ENCODE peak calls at places on chromosomes 11 and 22, in six cellular contexts. I, U, D, S, L and V are unnamed samples.

GRCh38 chr11:128194226-128194625 is 393.1 kb downstream of the ETS1 start:
- DNase-seq in I (no peak), U (no peak), D (no peak), S (no peak), L (no peak), V (no peak)

GRCh38 chr11:95095858-95096587 is 6.4 kb downstream of the ENDOD1 start:
- DNase-seq in I (no peak), U (no peak), D (no peak), S (no peak), L (no peak), V (peak)

GRCh38 chr11:69686856-69687255 is 11.7 kb upstream of the LTO1 start:
- DNase-seq in I (no peak), U (no peak), D (no peak), S (no peak), L (no peak), V (no peak)

GRCh38 chr11:35141538-35141937 is 2.6 kb downstream of the CD44 start:
- DNase-seq in I (peak), U (no peak), D (no peak), S (peak), L (peak), V (no peak)

GRCh38 chr11:83120328-83120727 is 36.6 kb upstream of the PCF11 start:
- DNase-seq in I (no peak), U (no peak), D (no peak), S (no peak), L (no peak), V (no peak)

GRCh38 chr11:62708423-62709261 is 1.2 kb downstream of the GNG3 start:
- DNase-seq in I (peak), U (peak), D (no peak), S (no peak), L (peak), V (no peak)

GRCh38 chr11:87300640-87301381 is 263.1 kb downstream of the TMEM135 start:
- DNase-seq in I (no peak), U (no peak), D (no peak), S (no peak), L (no peak), V (no peak)

GRCh38 chr11:67262731-67263675 is 3.3 kb upstream of the GRK2 start:
- DNase-seq in I (peak), U (peak), D (peak), S (peak), L (peak), V (peak)

GRCh38 chr22:49721211-49721763 is 106.4 kb downstream of the BRD1 start:
- DNase-seq in I (no peak), U (no peak), D (no peak), S (no peak), L (no peak), V (no peak)

GRCh38 chr22:25054943-25055511 is 102.5 kb downstream of the KIAA1671 start:
- DNase-seq in I (no peak), U (no peak), D (no peak), S (no peak), L (no peak), V (no peak)

GRCh38 chr11:72625746-72626636 is 48.2 kb downstream of the PDE2A start:
- DNase-seq in I (peak), U (peak), D (no peak), S (no peak), L (no peak), V (no peak)

GRCh38 chr11:66639066-66639813 is 737 bp downstream of the RBM4 start:
- DNase-seq in I (no peak), U (no peak), D (no peak), S (peak), L (peak), V (no peak)

GRCh38 chr22:27419473-27419872 is 382.1 kb downstream of the MN1 start:
- DNase-seq in I (no peak), U (no peak), D (no peak), S (no peak), L (no peak), V (no peak)

GRCh38 chr11:62142043-62142375 is 18.2 kb downstream of the INCENP start:
- DNase-seq in I (no peak), U (no peak), D (no peak), S (no peak), L (no peak), V (no peak)

GRCh38 chr11:2728663-2729332 is 29.0 kb upstream of the KCNQ1OT1 start:
- DNase-seq in I (no peak), U (no peak), D (peak), S (no peak), L (no peak), V (no peak)

GRCh38 chr11:116607027-116607426 is 165.8 kb downstream of the BUD13 start:
- DNase-seq in I (no peak), U (no peak), D (no peak), S (no peak), L (no peak), V (no peak)

GRCh38 chr11:129018991-129019390 is 76.3 kb upstream of the TP53AIP1 start:
- DNase-seq in I (peak), U (no peak), D (no peak), S (no peak), L (no peak), V (no peak)

GRCh38 chr22:19407649-19408606 is 23.6 kb downstream of the HIRA start:
- DNase-seq in I (no peak), U (no peak), D (no peak), S (no peak), L (no peak), V (no peak)

GRCh38 chr11:114832532-114833125 is 154.3 kb downstream of the NXPE2 start:
- DNase-seq in I (no peak), U (no peak), D (no peak), S (no peak), L (no peak), V (no peak)

GRCh38 chr11:122440783-122441701 is 214.5 kb upstream of the UBASH3B start:
- DNase-seq in I (peak), U (peak), D (no peak), S (no peak), L (no peak), V (no peak)

GRCh38 chr11:94775576-94776327 is 7.6 kb downstream of the AMOTL1 start:
- DNase-seq in I (no peak), U (no peak), D (no peak), S (no peak), L (no peak), V (no peak)

GRCh38 chr22:29907753-29908515 is 25.0 kb downstream of the MTMR3 start:
- DNase-seq in I (peak), U (peak), D (no peak), S (no peak), L (no peak), V (peak)

GRCh38 chr11:20000393-20001134 is 159.7 kb downstream of the DBX1 start:
- DNase-seq in I (no peak), U (peak), D (peak), S (no peak), L (no peak), V (no peak)

GRCh38 chr11:46363031-46363407 is 15.8 kb downstream of the DGKZ start:
- DNase-seq in I (no peak), U (no peak), D (no peak), S (no peak), L (no peak), V (no peak)

GRCh38 chr11:46361283-46362145 is 14.3 kb downstream of the DGKZ start:
- DNase-seq in I (peak), U (no peak), D (peak), S (peak), L (peak), V (no peak)

GRCh38 chr11:46359936-46360335 is 12.7 kb downstream of the DGKZ start:
- DNase-seq in I (no peak), U (no peak), D (no peak), S (no peak), L (no peak), V (no peak)

GRCh38 chr11:46362146-46363030 is 15.1 kb downstream of the DGKZ start:
- DNase-seq in I (no peak), U (no peak), D (no peak), S (no peak), L (no peak), V (no peak)

DNA sequence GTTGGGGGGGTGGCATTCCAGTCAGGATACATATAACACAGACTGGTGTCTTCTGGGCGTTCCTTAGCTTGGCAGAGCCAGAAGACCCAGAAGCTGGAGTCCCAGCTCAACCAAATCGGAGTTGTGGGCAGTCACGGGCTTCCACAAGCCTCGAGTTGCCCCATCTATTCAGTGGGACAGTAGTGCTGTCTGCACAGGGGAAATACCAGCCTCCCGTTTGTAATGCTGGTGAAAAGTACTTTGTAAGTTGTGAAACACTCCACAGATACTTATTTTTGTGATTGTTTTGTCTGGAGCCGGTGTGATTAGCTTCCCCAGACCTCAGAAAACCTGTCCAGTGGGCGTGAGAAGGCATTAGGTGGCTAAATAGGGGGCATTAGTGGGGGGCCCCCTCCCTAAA is 13.6 kb downstream of the DGKZ start:
- DNase-seq in I (no peak), U (no peak), D (no peak), S (no peak), L (no peak), V (no peak)
- H3K4me3 ChIP-seq in I (no peak), U (no peak), D (peak), S (peak), L (peak), V (peak)

GRCh38 chr11:59894616-59895015 is 16.0 kb downstream of the OOSP3 start:
- DNase-seq in I (no peak), U (no peak), D (no peak), S (no peak), L (no peak), V (no peak)
- H3K4me3 ChIP-seq in I (no peak), U (no peak), D (no peak), S (no peak), L (no peak), V (no peak)

GRCh38 chr22:37803636-37804371 is 3.9 kb upstream of the GCAT start:
- DNase-seq in I (peak), U (peak), D (no peak), S (no peak), L (no peak), V (no peak)
- H3K4me3 ChIP-seq in I (no peak), U (no peak), D (peak), S (no peak), L (peak), V (no peak)

DNA sequence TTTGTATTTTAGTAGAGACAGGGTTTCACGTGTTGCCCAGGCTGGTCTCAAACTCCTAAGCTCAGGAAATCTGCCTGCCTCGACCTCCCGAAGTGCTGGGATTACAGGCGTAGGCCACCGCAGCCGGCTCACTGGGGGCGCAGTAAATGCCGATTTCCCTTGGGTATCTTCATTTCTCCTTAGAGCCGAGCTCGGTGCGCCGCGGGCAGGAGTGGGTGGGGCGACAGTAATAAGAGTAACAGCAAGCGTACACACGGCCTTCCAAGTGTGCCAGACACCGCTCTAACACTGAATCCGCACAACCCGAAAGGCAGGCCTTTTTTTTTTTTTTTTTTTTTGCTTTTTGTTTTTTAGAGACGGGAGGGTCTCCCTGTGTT is 511 bp upstream of the ADSL start:
- DNase-seq in I (peak), U (peak), D (no peak), S (peak), L (peak), V (no peak)
- H3K4me3 ChIP-seq in I (peak), U (peak), D (peak), S (peak), L (peak), V (peak)

GRCh38 chr11:110340427-110340826 is 44.0 kb upstream of the RDX start:
- DNase-seq in I (no peak), U (no peak), D (no peak), S (no peak), L (no peak), V (no peak)

GRCh38 chr11:110347660-110348059 is 51.2 kb upstream of the RDX start:
- DNase-seq in I (no peak), U (no peak), D (no peak), S (no peak), L (no peak), V (no peak)

GRCh38 chr11:110349109-110349996 is 52.9 kb upstream of the RDX start:
- DNase-seq in I (no peak), U (no peak), D (no peak), S (no peak), L (no peak), V (no peak)

GRCh38 chr11:110345756-110346155 is 49.3 kb upstream of the RDX start:
- DNase-seq in I (no peak), U (no peak), D (no peak), S (no peak), L (no peak), V (no peak)
- H3K4me3 ChIP-seq in I (no peak), U (no peak), D (no peak), S (no peak), L (no peak), V (no peak)

DNA sequence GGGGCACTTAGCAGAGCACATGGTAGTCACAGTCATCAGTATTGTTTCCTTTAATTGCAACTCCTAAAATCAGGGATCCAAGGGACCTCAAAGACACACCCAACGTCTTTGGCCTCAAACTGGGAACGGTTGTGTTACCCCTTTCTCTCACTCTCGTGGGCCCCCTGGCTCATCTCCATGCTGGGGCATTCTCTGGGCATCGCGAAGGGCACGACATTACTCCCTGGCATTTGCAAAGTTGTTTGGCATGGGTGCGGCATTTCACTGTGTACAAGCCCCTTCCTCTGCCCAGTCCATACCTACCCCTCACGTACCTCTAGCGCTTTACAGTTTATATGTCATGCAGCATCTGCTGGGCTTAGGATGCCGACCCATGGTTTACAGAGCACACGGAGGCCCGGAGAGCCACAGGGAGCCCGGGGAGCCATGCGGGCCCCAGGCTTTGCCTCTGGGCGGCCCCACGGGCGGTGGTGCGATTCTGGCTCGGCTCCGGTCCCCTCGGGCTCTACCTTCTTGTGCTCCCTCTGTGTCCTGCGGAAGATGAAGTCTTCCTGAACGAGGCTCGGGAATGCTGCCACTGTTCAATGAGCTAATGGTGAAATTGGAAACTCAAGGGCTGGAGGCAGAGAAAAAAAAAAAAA is 21.9 kb upstream of the CACNG2 start:
- DNase-seq in I (no peak), U (no peak), D (no peak), S (no peak), L (no peak), V (no peak)
- H3K4me3 ChIP-seq in I (no peak), U (no peak), D (no peak), S (no peak), L (no peak), V (no peak)

GRCh38 chr22:46295277-46295971 is 1.2 kb upstream of the GTSE1 start:
- DNase-seq in I (peak), U (no peak), D (no peak), S (no peak), L (no peak), V (no peak)
- H3K4me3 ChIP-seq in I (no peak), U (peak), D (peak), S (peak), L (peak), V (peak)

DNA sequence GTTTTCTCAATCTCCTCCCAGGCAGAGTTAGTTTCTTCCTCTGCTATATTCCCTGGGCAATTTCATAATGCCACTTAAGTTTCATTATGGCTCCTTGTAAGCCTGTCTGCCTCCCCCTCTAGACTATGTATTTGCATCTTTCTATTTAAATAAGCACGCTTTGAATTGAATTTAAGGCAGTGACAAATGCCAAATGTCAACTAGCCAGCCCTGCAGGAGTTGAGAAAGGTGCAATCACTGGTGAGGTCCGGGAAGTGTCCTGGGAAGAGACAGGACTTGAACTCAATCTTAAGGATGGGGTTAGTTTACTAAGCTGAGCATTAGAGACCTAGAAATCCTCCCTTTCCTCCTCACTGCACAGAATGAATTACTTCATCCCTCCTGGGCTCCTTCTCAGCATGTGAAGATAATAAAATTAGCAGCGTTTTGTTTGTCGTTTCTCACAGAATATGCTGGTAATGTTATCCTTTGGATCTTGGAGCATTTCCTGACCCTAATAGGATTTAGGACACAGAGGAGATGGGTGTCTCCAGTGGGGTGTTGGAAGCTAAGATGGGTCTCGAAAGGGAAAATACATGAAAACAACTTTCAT is 1.6 kb downstream of the TCP11L1 start:
- DNase-seq in I (no peak), U (no peak), D (no peak), S (no peak), L (no peak), V (no peak)
- H3K4me3 ChIP-seq in I (no peak), U (no peak), D (peak), S (no peak), L (peak), V (peak)

DNA sequence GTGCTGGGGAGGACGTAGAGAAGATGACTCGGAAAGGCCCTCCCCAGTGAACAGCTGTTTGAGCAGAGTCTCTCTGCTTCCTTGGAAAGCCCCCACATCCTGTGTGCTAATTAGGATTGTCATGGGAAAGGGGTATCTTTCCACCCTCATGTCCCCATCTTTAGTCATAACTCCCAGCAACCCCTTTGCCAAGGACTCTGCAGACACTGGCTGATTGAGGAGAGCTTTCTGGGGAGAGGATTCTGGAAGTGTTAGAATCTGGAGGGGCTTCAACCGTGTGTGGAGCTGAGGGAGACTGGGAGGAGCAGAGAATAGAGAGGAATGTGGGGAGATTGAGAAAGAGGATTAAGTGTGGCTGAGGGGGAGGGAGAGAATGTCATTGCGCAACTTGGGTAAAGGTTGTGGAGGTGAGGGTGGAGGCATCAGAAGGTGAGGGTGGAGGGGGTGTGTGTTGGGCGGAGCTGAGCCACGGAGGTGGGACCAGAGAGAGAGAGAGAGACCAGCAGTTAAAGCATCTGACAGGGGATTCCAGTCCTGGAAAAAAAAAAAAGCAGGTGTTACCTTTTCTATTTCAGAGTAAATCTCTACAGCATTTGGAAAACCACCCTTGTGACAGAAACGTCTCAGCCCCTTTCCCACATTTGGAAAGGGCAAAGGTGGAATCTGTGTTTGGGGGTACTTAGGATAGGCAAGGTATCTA is 2.2 kb downstream of the DTX4 start:
- DNase-seq in I (peak), U (peak), D (no peak), S (no peak), L (no peak), V (no peak)
- H3K4me3 ChIP-seq in I (no peak), U (peak), D (peak), S (no peak), L (peak), V (peak)